ENCODE peak calls at places on chromosomes 2 and 18, in six cellular contexts. C, N, U, X, I and K are unnamed samples.

GRCh38 chr2:236963631-236964030 is 122.1 kb upstream of the COPS8 start:
- DNase-seq in C (no peak), N (no peak), U (no peak), X (no peak), I (no peak), K (no peak)

GRCh38 chr2:140737006-140737405 is 1393.8 kb downstream of the LRP1B start:
- DNase-seq in C (no peak), N (no peak), U (no peak), X (no peak), I (no peak), K (no peak)

GRCh38 chr2:208064220-208064951 is 39.1 kb upstream of the PLEKHM3 start:
- DNase-seq in C (peak; percentile 15), N (no peak), U (peak; percentile 40), X (no peak), I (peak; percentile 67), K (peak; percentile 15)

GRCh38 chr18:32267463-32267862 is 77.6 kb downstream of the MEP1B start:
- DNase-seq in C (no peak), N (no peak), U (no peak), X (no peak), I (no peak), K (no peak)

GRCh38 chr2:182186132-182186735 is 200.6 kb downstream of the PPP1R1C start:
- DNase-seq in C (peak; percentile 31), N (no peak), U (peak; percentile 13), X (no peak), I (no peak), K (peak; percentile 0)

GRCh38 chr2:238747114-238747513 is 100.8 kb upstream of the TWIST2 start:
- DNase-seq in C (no peak), N (no peak), U (no peak), X (no peak), I (no peak), K (no peak)

GRCh38 chr2:181742908-181743722 is 62.8 kb upstream of the NEUROD1 start:
- DNase-seq in C (peak; percentile 66), N (no peak), U (no peak), X (no peak), I (peak; percentile 17), K (no peak)

GRCh38 chr18:25144835-25145234 is 207.1 kb downstream of the ZNF521 start:
- DNase-seq in C (peak; percentile 0), N (no peak), U (no peak), X (no peak), I (no peak), K (no peak)

GRCh38 chr18:24878289-24878688 is 417.9 kb downstream of the HRH4 start:
- DNase-seq in C (peak; percentile 7), N (no peak), U (no peak), X (no peak), I (no peak), K (no peak)

GRCh38 chr2:124666976-124667375 is 641.9 kb downstream of the CNTNAP5 start:
- DNase-seq in C (no peak), N (no peak), U (no peak), X (no peak), I (no peak), K (no peak)

GRCh38 chr2:176392125-176392704 is 123.0 kb downstream of the MTX2 start:
- DNase-seq in C (no peak), N (no peak), U (no peak), X (no peak), I (no peak), K (no peak)

GRCh38 chr2:6773007-6773693 is 92.6 kb downstream of the CMPK2 start:
- DNase-seq in C (peak; percentile 21), N (peak; percentile 59), U (peak; percentile 87), X (peak; percentile 59), I (no peak), K (peak; percentile 64)

GRCh38 chr2:36702781-36703180 is 6.3 kb downstream of the VIT start:
- DNase-seq in C (no peak), N (no peak), U (no peak), X (no peak), I (no peak), K (no peak)

GRCh38 chr2:172480301-172481218 is 53.2 kb downstream of the ITGA6 start:
- DNase-seq in C (peak; percentile 91), N (no peak), U (no peak), X (no peak), I (no peak), K (no peak)

GRCh38 chr2:164692958-164693357 is 71.7 kb upstream of the GRB14 start:
- DNase-seq in C (no peak), N (no peak), U (no peak), X (no peak), I (no peak), K (no peak)

GRCh38 chr2:201344663-201345366 is 12.3 kb downstream of the FLACC1 start:
- DNase-seq in C (peak; percentile 59), N (no peak), U (peak; percentile 23), X (no peak), I (peak; percentile 16), K (peak; percentile 26)

GRCh38 chr2:39408351-39409136 is 28.5 kb downstream of the MAP4K3 start:
- DNase-seq in C (no peak), N (no peak), U (no peak), X (no peak), I (peak; percentile 15), K (no peak)

GRCh38 chr2:233674314-233674713 is 2.6 kb downstream of the UGT1A9 start:
- DNase-seq in C (no peak), N (no peak), U (no peak), X (no peak), I (no peak), K (no peak)

GRCh38 chr2:160425794-160426193 is 67.8 kb downstream of the RBMS1 start:
- DNase-seq in C (no peak), N (no peak), U (no peak), X (no peak), I (no peak), K (no peak)

DNA sequence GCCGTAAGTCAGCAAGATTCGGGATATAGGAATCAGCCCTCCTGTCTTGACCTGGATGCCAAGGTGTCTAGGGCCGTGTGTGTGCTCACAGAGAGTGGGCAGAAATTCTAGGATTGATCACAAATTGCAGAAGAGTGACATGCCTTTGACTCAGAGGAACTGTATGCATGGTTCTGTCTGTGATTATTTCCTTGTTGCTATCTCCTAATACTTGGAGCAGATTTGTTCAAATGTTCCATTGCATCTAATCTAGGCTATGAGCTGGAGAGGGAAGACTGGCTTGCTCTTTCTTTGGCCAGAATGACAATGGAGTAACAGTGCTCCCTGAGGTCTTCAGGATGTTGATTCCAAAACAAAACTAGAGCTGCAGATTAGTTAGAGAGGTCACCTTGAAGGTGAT is 115.0 kb downstream of the EN1 start:
- DNase-seq in C (no peak), N (no peak), U (no peak), X (no peak), I (no peak), K (no peak)
- TF ChIP-seq TAF1 in C (no peak), N (no peak), U (no peak), X (no peak), I (no peak), K (no peak)

DNA sequence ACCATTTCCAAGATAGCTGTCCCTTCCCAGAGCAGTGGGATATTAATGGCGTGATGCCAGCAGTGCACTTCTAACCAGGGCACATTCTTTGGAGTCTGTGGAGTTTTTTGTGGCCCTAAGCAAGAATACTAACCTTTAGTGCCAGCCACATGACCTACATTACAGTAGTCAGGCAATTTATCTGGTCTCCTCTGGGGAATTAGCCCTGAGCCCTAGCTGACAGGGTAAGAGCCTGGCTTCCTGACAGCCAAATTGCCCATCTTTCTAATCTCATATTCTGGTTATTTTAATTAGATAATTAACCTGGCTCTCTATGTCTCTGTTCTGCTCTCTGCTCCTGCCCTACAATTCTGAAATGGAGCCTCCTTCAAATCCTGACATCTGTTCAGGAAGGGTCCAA is 5.2 kb downstream of the PFN4 start:
- DNase-seq in C (no peak), N (no peak), U (no peak), X (no peak), I (no peak), K (no peak)
- TF ChIP-seq POLR2AphosphoS5 in C (no peak), N (no peak), U (no peak), X (no peak), I (no peak), K (no peak)

GRCh38 chr2:38095079-38095478 is 19.1 kb upstream of the CYP1B1 start:
- DNase-seq in C (no peak), N (no peak), U (no peak), X (no peak), I (no peak), K (no peak)

GRCh38 chr2:38090928-38091327 is 15.0 kb upstream of the CYP1B1 start:
- DNase-seq in C (no peak), N (no peak), U (no peak), X (no peak), I (no peak), K (no peak)

GRCh38 chr2:38093503-38093902 is 17.6 kb upstream of the CYP1B1 start:
- DNase-seq in C (no peak), N (no peak), U (no peak), X (no peak), I (no peak), K (no peak)

GRCh38 chr2:38091757-38092156 is 15.8 kb upstream of the CYP1B1 start:
- DNase-seq in C (no peak), N (no peak), U (no peak), X (no peak), I (no peak), K (no peak)

GRCh38 chr2:38092196-38092902 is 16.4 kb upstream of the CYP1B1 start:
- DNase-seq in C (no peak), N (no peak), U (no peak), X (no peak), I (no peak), K (no peak)
- TF ChIP-seq POLR2A in C (no peak), N (no peak), U (no peak), X (no peak), I (no peak), K (no peak)

GRCh38 chr2:136242100-136242499 is 124.2 kb upstream of the CXCR4 start:
- DNase-seq in C (no peak), N (no peak), U (no peak), X (no peak), I (no peak), K (no peak)

GRCh38 chr2:136243638-136244557 is 125.9 kb upstream of the CXCR4 start:
- DNase-seq in C (no peak), N (no peak), U (no peak), X (no peak), I (no peak), K (no peak)

GRCh38 chr2:136244558-136244885 is 126.6 kb upstream of the CXCR4 start:
- DNase-seq in C (no peak), N (no peak), U (no peak), X (no peak), I (no peak), K (no peak)

GRCh38 chr2:136246086-136246669 is 128.2 kb upstream of the CXCR4 start:
- DNase-seq in C (peak; percentile 16), N (peak; percentile 34), U (no peak), X (no peak), I (peak; percentile 60), K (no peak)

GRCh38 chr2:136242687-136243277 is 124.8 kb upstream of the CXCR4 start:
- DNase-seq in C (no peak), N (no peak), U (no peak), X (no peak), I (no peak), K (no peak)
- TF ChIP-seq TAF1 in C (no peak), N (no peak), U (no peak), X (no peak), I (no peak), K (no peak)

DNA sequence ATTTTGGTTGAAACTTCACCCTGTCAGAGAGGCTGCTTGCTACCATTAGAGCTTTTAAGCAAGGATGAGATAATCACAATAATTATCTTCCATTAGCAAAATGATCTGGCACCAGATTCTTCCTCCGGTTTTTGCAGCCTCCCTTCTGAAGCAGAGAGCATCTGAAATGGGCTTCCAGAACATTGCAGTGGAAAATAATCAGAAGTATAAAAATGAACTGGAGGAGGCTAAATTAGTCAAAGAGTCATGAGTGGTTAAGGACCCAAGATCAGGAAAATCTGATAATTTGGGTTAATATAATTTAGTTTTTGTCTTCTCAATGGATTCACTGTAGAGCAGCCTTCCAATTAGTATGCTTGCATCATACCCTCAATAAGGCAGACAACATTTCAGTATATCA is 537.4 kb upstream of the DCC start:
- DNase-seq in C (no peak), N (no peak), U (no peak), X (no peak), I (no peak), K (no peak)
- TF ChIP-seq POLR2AphosphoS5 in C (no peak), N (no peak), U (no peak), X (no peak), I (no peak), K (no peak)